ENCODE peak calls at places on chromosomes 4 and X, in four cellular contexts. W is HepG2, N is K562, M is H1. B is an unnamed sample.

GRCh38 chr4:154032914-154033313 is 244.0 kb upstream of the SFRP2 start:
- DNase-seq in N (no peak), W (no peak), M (no peak), B (no peak)

GRCh38 chrX:41164469-41164868 is 79.2 kb downstream of the USP9X start:
- DNase-seq in W (no peak), M (no peak), N (no peak), B (no peak)

GRCh38 chrX:63738696-63739095 is 46.3 kb downstream of the ARHGEF9 start:
- DNase-seq in M (no peak), N (no peak), W (no peak), B (no peak)

GRCh38 chr4:4578981-4579380 is 37.1 kb upstream of the STX18 start:
- DNase-seq in M (no peak), N (no peak), W (peak), B (no peak)

GRCh38 chr4:22670953-22671352 is 21.8 kb upstream of the GBA3 start:
- DNase-seq in N (no peak), W (no peak), M (no peak), B (no peak)

GRCh38 chr4:173005912-173006633 is 162.5 kb upstream of the GALNT7 start:
- DNase-seq in W (no peak), M (no peak), N (no peak), B (no peak)

GRCh38 chr4:138226351-138226750 is 15.8 kb downstream of the SLC7A11 start:
- DNase-seq in N (no peak), M (no peak), W (no peak), B (no peak)

GRCh38 chr4:142497606-142498005 is 348.5 kb downstream of the INPP4B start:
- DNase-seq in W (no peak), N (no peak), M (no peak), B (no peak)

GRCh38 chr4:110631582-110632505 is 9.0 kb upstream of the PITX2 start:
- DNase-seq in M (no peak), N (peak), W (peak), B (no peak)
- TF ChIP-seq BRCA1 in M (no peak), N (no peak), W (no peak), B (no peak)

GRCh38 chrX:3345281-3346081 is 971 bp downstream of the MXRA5 start:
- DNase-seq in M (no peak), N (no peak), W (no peak), B (no peak)
- TF ChIP-seq BRCA1 in M (no peak), N (no peak), W (no peak), B (no peak)

DNA sequence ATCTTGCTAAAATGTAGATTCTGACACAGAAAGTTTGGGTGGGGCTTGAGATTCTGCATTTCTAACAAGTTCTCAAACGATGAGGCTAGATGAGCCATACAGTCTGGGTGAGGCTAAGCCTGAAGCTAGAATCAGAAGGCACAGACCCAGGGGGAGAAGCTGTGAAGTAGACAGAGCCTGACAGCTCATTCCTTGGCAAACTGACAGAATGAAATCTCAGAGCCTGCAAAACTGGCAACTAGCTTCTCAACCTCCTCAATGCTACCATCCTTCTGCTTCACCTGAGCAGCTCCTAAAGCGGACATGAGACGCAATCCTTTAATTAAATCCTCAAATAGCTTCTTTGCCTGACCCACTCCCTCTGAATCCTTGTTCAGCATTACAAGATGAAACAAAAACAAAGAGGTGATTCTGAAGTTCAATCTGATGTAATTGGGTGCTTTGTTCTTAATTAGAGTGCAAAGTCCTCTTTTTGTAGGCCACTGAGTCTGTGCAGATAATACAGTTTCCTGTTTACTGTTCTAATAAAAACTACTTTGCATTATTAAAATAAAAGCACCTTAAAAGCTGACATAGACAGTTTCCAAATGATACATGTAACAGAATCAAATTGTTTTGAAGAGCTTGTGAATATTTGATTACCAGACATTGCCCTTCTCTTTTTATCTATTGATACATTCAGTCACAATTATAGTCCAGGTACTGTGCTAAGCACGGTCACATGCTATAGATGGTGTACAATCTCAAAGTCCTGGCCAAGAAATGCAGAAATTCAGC is 71.0 kb upstream of the BMP2K start:
- DNase-seq in M (no peak), N (no peak), W (peak), B (no peak)
- TF ChIP-seq BRCA1 in M (no peak), N (no peak), W (no peak), B (no peak)

DNA sequence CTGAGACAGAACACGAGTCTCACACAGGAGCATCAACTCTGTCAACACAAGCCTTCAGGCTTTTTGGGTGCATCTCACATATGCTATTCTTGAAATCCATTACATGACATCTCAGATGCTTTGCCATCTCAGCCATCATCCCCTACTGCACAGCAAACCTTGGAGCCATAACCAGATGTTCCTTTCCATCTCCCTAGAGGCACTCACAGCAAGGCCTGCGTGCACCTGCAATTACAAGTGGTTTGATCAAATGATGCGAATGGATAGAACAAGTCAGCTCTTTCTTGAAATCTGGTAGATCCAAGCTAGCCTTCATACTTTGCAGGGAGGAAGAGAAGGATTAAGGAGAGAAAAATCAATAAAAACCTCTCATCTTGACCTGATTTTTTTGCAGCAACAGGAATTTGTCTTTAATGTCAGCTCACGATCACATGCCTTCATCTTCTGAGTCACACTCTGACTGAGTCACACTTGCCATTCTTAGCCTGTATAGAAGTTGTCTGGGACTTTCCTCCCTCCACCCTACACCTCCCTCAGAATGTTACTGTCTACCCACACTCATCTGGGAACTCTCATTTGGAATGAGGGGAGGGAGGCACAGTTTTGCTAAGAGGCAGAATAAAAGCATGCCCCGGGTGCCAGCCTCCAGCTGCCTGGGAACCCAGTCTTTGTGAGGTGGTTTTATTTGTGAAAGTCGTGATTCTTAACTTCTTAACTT is 11.9 kb upstream of the TRIML1 start:
- DNase-seq in N (no peak), W (no peak), M (no peak), B (no peak)
- TF ChIP-seq BRCA1 in N (no peak), W (no peak), M (no peak), B (no peak)

GRCh38 chrX:24017674-24018073 is 9.3 kb downstream of the KLHL15 start:
- DNase-seq in N (no peak), W (no peak), M (no peak), B (no peak)

GRCh38 chrX:24023538-24023937 is 3.4 kb downstream of the KLHL15 start:
- DNase-seq in M (no peak), N (no peak), W (no peak), B (no peak)

GRCh38 chrX:24019448-24019847 is 7.5 kb downstream of the KLHL15 start:
- DNase-seq in N (no peak), M (no peak), W (no peak), B (no peak)

GRCh38 chrX:24023972-24024664 is 2.9 kb downstream of the KLHL15 start:
- DNase-seq in M (no peak), W (no peak), N (no peak), B (no peak)

GRCh38 chrX:24020280-24020876 is 6.6 kb downstream of the KLHL15 start:
- DNase-seq in N (no peak), M (no peak), W (no peak), B (no peak)
- TF ChIP-seq BRCA1 in N (no peak), M (no peak), W (no peak), B (no peak)

GRCh38 chr4:7655549-7656243 is 221.0 kb upstream of the PSAPL1 start:
- DNase-seq in W (no peak), N (peak), M (no peak), B (no peak)
- TF ChIP-seq BRCA1 in W (no peak), N (no peak), M (no peak), B (no peak)

B was measured in GM12878.